ENCODE peak calls at places on chromosome 14, in five cellular contexts. One of them, this sample, is unnamed.

GRCh38 chr14:81125536-81125935 is 95.2 kb downstream of the GTF2A1 start:
- DNase-seq in IMR-90: no peak
- DNase-seq in HepG2: no peak
- DNase-seq in fibroblast of lung: no peak
- DNase-seq in GM23248: no peak
- DNase-seq in this sample: no peak

GRCh38 chr14:60508707-60509437 is at the start of gene SIX6:
- DNase-seq in fibroblast of lung: peak
- DNase-seq in IMR-90: peak
- DNase-seq in GM23248: peak
- DNase-seq in HepG2: no peak
- DNase-seq in this sample: peak

GRCh38 chr14:45715946-45716345 is 462.9 kb upstream of the MIS18BP1 start:
- DNase-seq in HepG2: no peak
- DNase-seq in IMR-90: no peak
- DNase-seq in GM23248: peak
- DNase-seq in fibroblast of lung: no peak
- DNase-seq in this sample: no peak

GRCh38 chr14:56133547-56133946 is 15.3 kb downstream of the PELI2 start:
- DNase-seq in HepG2: no peak
- DNase-seq in fibroblast of lung: no peak
- DNase-seq in IMR-90: no peak
- DNase-seq in GM23248: no peak
- DNase-seq in this sample: no peak

GRCh38 chr14:50839048-50839447 is 8.1 kb upstream of the NIN start:
- DNase-seq in fibroblast of lung: peak
- DNase-seq in HepG2: peak
- DNase-seq in IMR-90: peak
- DNase-seq in GM23248: peak
- DNase-seq in this sample: no peak

GRCh38 chr14:54564071-54564798 is 2.7 kb upstream of the SAMD4A start:
- DNase-seq in GM23248: peak
- DNase-seq in fibroblast of lung: peak
- DNase-seq in IMR-90: peak
- DNase-seq in HepG2: peak
- DNase-seq in this sample: peak

GRCh38 chr14:26204954-26205479 is 392.8 kb downstream of the NOVA1 start:
- DNase-seq in fibroblast of lung: peak
- DNase-seq in HepG2: no peak
- DNase-seq in IMR-90: no peak
- DNase-seq in GM23248: peak
- DNase-seq in this sample: no peak

GRCh38 chr14:61252354-61253063 is 28.6 kb downstream of the TMEM30B start:
- DNase-seq in IMR-90: peak
- DNase-seq in GM23248: peak
- DNase-seq in fibroblast of lung: peak
- DNase-seq in HepG2: peak
- DNase-seq in this sample: peak

GRCh38 chr14:48382961-48383360 is 707.6 kb upstream of the MDGA2 start:
- DNase-seq in GM23248: no peak
- DNase-seq in fibroblast of lung: no peak
- DNase-seq in HepG2: no peak
- DNase-seq in IMR-90: no peak
- DNase-seq in this sample: no peak

GRCh38 chr14:80310950-80311349 is 99.6 kb upstream of the DIO2 start:
- DNase-seq in HepG2: no peak
- DNase-seq in GM23248: peak
- DNase-seq in fibroblast of lung: peak
- DNase-seq in IMR-90: peak
- DNase-seq in this sample: no peak

GRCh38 chr14:70842851-70843462 is 33.6 kb upstream of the MAP3K9 start:
- DNase-seq in IMR-90: no peak
- DNase-seq in GM23248: no peak
- DNase-seq in fibroblast of lung: no peak
- DNase-seq in HepG2: no peak
- DNase-seq in this sample: no peak

GRCh38 chr14:54488646-54489317 is at the start of gene GMFB:
- DNase-seq in IMR-90: peak
- DNase-seq in fibroblast of lung: peak
- DNase-seq in HepG2: peak
- DNase-seq in GM23248: peak
- DNase-seq in this sample: peak

GRCh38 chr14:67971627-67972625 is 152.3 kb downstream of the RAD51B start:
- DNase-seq in GM23248: peak
- DNase-seq in HepG2: no peak
- DNase-seq in IMR-90: peak
- DNase-seq in fibroblast of lung: peak
- DNase-seq in this sample: no peak

GRCh38 chr14:56046546-56046945 is 71.7 kb upstream of the PELI2 start:
- DNase-seq in IMR-90: no peak
- DNase-seq in HepG2: no peak
- DNase-seq in GM23248: no peak
- DNase-seq in fibroblast of lung: no peak
- DNase-seq in this sample: no peak

GRCh38 chr14:22226381-22226780 is 362.6 kb downstream of the DAD1 start:
- DNase-seq in HepG2: no peak
- DNase-seq in IMR-90: peak
- DNase-seq in GM23248: peak
- DNase-seq in fibroblast of lung: peak
- DNase-seq in this sample: no peak

GRCh38 chr14:100670017-100670974 is 56.4 kb upstream of the DLK1 start:
- DNase-seq in GM23248: no peak
- DNase-seq in HepG2: no peak
- DNase-seq in IMR-90: no peak
- DNase-seq in fibroblast of lung: no peak
- DNase-seq in this sample: peak

GRCh38 chr14:85088231-85088630 is 441.7 kb upstream of the FLRT2 start:
- DNase-seq in IMR-90: no peak
- DNase-seq in GM23248: peak
- DNase-seq in fibroblast of lung: peak
- DNase-seq in HepG2: no peak
- DNase-seq in this sample: no peak

GRCh38 chr14:27056586-27056985 is 458.8 kb upstream of the NOVA1 start:
- DNase-seq in IMR-90: no peak
- DNase-seq in fibroblast of lung: no peak
- DNase-seq in HepG2: no peak
- DNase-seq in GM23248: no peak
- DNase-seq in this sample: no peak

GRCh38 chr14:59688224-59689170 is 111.9 kb upstream of the CCDC175 start:
- DNase-seq in GM23248: peak
- DNase-seq in fibroblast of lung: peak
- DNase-seq in IMR-90: peak
- DNase-seq in HepG2: peak
- DNase-seq in this sample: peak

GRCh38 chr14:101561145-101561896 is at the start of gene DIO3:
- DNase-seq in IMR-90: no peak
- DNase-seq in fibroblast of lung: peak
- DNase-seq in GM23248: peak
- DNase-seq in HepG2: no peak
- DNase-seq in this sample: peak

GRCh38 chr14:32471183-32471582 is 142.1 kb downstream of the AKAP6 start:
- DNase-seq in IMR-90: no peak
- DNase-seq in HepG2: no peak
- DNase-seq in GM23248: no peak
- DNase-seq in fibroblast of lung: no peak
- DNase-seq in this sample: no peak

GRCh38 chr14:103448097-103448496 is 62.9 kb downstream of the MARK3 start:
- DNase-seq in HepG2: no peak
- DNase-seq in fibroblast of lung: peak
- DNase-seq in GM23248: no peak
- DNase-seq in IMR-90: peak
- DNase-seq in this sample: no peak

DNA sequence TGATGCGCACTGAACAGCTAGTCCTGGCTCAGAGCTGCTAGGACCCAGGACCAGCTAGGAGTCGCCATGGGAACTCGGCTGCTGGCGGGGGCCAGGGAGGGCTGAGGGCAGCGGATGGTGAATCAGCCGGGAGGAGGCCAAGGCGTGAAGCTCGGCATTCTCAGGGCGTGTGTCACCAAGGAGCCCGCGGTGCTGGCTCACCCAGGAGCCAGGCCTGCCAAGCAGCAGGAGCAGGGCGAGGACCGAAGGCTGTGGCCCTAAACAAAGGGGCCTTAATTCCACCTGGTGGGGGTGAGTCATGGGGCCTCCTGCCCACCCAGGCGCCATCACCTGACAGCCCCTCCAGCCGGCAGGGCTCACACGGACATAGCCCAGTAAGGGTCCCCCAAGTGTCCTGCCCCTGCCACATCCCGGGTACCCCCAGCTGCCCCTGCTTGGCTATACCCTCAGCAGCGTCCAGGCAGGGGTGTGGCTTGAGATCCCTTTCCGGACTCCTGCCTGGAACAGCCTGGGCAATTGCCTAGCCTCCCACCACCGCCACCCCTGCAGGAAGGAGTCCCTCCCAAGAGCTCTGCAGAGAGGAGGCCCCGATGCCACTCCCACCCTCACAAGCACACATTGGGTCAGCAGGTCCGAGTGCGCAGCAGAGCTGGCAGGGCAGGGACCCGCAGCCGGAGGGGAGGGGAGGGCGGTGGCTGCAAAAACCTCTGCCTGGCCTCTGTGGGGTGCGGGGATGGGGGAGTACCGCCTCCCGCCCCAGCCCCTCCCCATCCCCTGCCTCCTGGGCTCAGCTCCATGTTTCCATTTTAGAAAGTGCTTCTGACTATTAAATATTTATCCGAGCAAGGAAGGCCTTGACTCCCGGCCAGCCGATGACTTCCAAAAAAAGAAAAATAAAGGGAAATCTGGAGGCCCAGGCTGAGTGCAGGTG is 4.7 kb downstream of the AHNAK2 start:
- DNase-seq in HepG2: no peak
- DNase-seq in GM23248: peak
- DNase-seq in fibroblast of lung: peak
- DNase-seq in IMR-90: peak
- DNase-seq in this sample: peak
- H3K4me3 ChIP-seq in HepG2: no peak
- H3K4me3 ChIP-seq in GM23248: peak
- H3K4me3 ChIP-seq in fibroblast of lung: no peak
- H3K4me3 ChIP-seq in IMR-90: no peak
- H3K4me3 ChIP-seq in this sample: peak

GRCh38 chr14:69017706-69018105 is 38.6 kb upstream of the ACTN1 start:
- DNase-seq in fibroblast of lung: no peak
- DNase-seq in HepG2: no peak
- DNase-seq in GM23248: no peak
- DNase-seq in IMR-90: no peak
- DNase-seq in this sample: no peak

GRCh38 chr14:69027242-69027913 is 48.3 kb upstream of the ACTN1 start:
- DNase-seq in HepG2: no peak
- DNase-seq in GM23248: no peak
- DNase-seq in fibroblast of lung: no peak
- DNase-seq in IMR-90: no peak
- DNase-seq in this sample: no peak

GRCh38 chr14:69023035-69023434 is 43.9 kb upstream of the ACTN1 start:
- DNase-seq in GM23248: no peak
- DNase-seq in HepG2: no peak
- DNase-seq in fibroblast of lung: no peak
- DNase-seq in IMR-90: no peak
- DNase-seq in this sample: peak
- H2AFZ ChIP-seq in GM23248: no peak
- H2AFZ ChIP-seq in HepG2: no peak
- H2AFZ ChIP-seq in fibroblast of lung: no peak
- H2AFZ ChIP-seq in IMR-90: no peak
- H2AFZ ChIP-seq in this sample: no peak

GRCh38 chr14:65410640-65411039 is 1.9 kb upstream of the FUT8 start:
- DNase-seq in fibroblast of lung: no peak
- DNase-seq in IMR-90: no peak
- DNase-seq in HepG2: no peak
- DNase-seq in GM23248: no peak
- DNase-seq in this sample: no peak
- H3K4me3 ChIP-seq in fibroblast of lung: no peak
- H3K4me3 ChIP-seq in IMR-90: no peak
- H3K4me3 ChIP-seq in HepG2: no peak
- H3K4me3 ChIP-seq in GM23248: peak
- H3K4me3 ChIP-seq in this sample: no peak

GRCh38 chr14:93540235-93540634 is 109.5 kb downstream of the UNC79 start:
- DNase-seq in HepG2: no peak
- DNase-seq in fibroblast of lung: no peak
- DNase-seq in IMR-90: no peak
- DNase-seq in GM23248: no peak
- DNase-seq in this sample: no peak

GRCh38 chr14:93548102-93548843 is 117.5 kb downstream of the UNC79 start:
- DNase-seq in HepG2: no peak
- DNase-seq in fibroblast of lung: no peak
- DNase-seq in IMR-90: no peak
- DNase-seq in GM23248: no peak
- DNase-seq in this sample: no peak

GRCh38 chr14:93546642-93547041 is 115.9 kb downstream of the UNC79 start:
- DNase-seq in HepG2: no peak
- DNase-seq in fibroblast of lung: no peak
- DNase-seq in IMR-90: no peak
- DNase-seq in GM23248: no peak
- DNase-seq in this sample: no peak

GRCh38 chr14:93543766-93544165 is 113.0 kb downstream of the UNC79 start:
- DNase-seq in fibroblast of lung: peak
- DNase-seq in HepG2: peak
- DNase-seq in IMR-90: peak
- DNase-seq in GM23248: peak
- DNase-seq in this sample: no peak

DNA sequence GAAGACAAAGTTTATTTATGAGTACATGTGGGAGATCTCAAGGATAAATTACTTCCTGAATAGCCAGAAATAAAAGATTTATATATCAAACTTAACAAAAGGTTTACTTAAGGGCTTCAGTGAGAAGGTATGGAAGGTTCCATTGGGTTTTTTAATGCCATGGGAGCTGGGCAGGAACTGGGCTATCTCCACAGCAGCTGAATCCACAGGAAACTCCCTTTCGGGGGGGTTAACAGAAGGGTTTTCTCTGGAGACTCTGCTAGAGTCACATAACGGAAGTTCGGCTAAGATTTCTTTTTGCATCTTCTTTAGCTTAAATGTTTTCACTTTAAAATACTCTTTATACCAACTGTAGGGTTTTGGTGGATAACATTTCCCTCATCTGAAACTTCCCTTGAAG is 113.5 kb downstream of the UNC79 start:
- DNase-seq in HepG2: no peak
- DNase-seq in fibroblast of lung: no peak
- DNase-seq in IMR-90: no peak
- DNase-seq in GM23248: no peak
- DNase-seq in this sample: no peak
- H2AFZ ChIP-seq in HepG2: no peak
- H2AFZ ChIP-seq in fibroblast of lung: no peak
- H2AFZ ChIP-seq in IMR-90: no peak
- H2AFZ ChIP-seq in GM23248: no peak
- H2AFZ ChIP-seq in this sample: no peak

GRCh38 chr14:88212691-88213090 is 110.4 kb downstream of the KCNK10 start:
- DNase-seq in GM23248: no peak
- DNase-seq in fibroblast of lung: no peak
- DNase-seq in HepG2: no peak
- DNase-seq in IMR-90: no peak
- DNase-seq in this sample: no peak

GRCh38 chr14:88209273-88209672 is 113.8 kb downstream of the KCNK10 start:
- DNase-seq in GM23248: no peak
- DNase-seq in HepG2: no peak
- DNase-seq in IMR-90: no peak
- DNase-seq in fibroblast of lung: no peak
- DNase-seq in this sample: no peak

GRCh38 chr14:88208858-88209257 is 114.2 kb downstream of the KCNK10 start:
- DNase-seq in HepG2: no peak
- DNase-seq in IMR-90: no peak
- DNase-seq in GM23248: no peak
- DNase-seq in fibroblast of lung: no peak
- DNase-seq in this sample: no peak

GRCh38 chr14:88210426-88210825 is 112.6 kb downstream of the KCNK10 start:
- DNase-seq in HepG2: no peak
- DNase-seq in IMR-90: no peak
- DNase-seq in fibroblast of lung: no peak
- DNase-seq in GM23248: no peak
- DNase-seq in this sample: no peak
- H3K4me3 ChIP-seq in HepG2: no peak
- H3K4me3 ChIP-seq in IMR-90: no peak
- H3K4me3 ChIP-seq in fibroblast of lung: no peak
- H3K4me3 ChIP-seq in GM23248: no peak
- H3K4me3 ChIP-seq in this sample: no peak